ENCODE peak calls at places on chromosomes 2 and 18, in five cellular contexts. Q is adrenal gland, K is HCT116, W is esophagus muscularis mucosa, O is heart left ventricle. E is an unnamed sample. For H3K4me1, the result is how much of the 10 kb centered on the place peaks cover.

GRCh38 chr2:219661197-219661954 is 33.9 kb downstream of the SLC4A3 start:
- DNase-seq in Q (no peak), K (peak), W (no peak), O (no peak), E (no peak)

GRCh38 chr2:110768591-110768990 is 36.2 kb downstream of the ACOXL start:
- DNase-seq in Q (no peak), K (no peak), W (peak), O (no peak), E (no peak)

GRCh38 chr2:120222186-120223033 is 790 bp downstream of the TMEM185B start:
- DNase-seq in Q (no peak), K (no peak), W (no peak), O (no peak), E (peak)

GRCh38 chr18:6058941-6059340 is 163.6 kb upstream of the TMEM200C start:
- DNase-seq in Q (no peak), K (no peak), W (no peak), O (no peak), E (no peak)

GRCh38 chr2:67394734-67395133 is 2.4 kb upstream of the ETAA1 start:
- DNase-seq in Q (peak), K (no peak), W (no peak), O (no peak), E (no peak)

GRCh38 chr2:64876137-64876647 is 113.0 kb upstream of the SLC1A4 start:
- DNase-seq in Q (peak), K (peak), W (no peak), O (no peak), E (no peak)

GRCh38 chr2:95525294-95526035 is 40.9 kb upstream of the TRIM43B start:
- DNase-seq in Q (no peak), K (no peak), W (no peak), O (peak), E (peak)

GRCh38 chr2:6922201-6922656 is 5.0 kb downstream of the RNF144A start:
- DNase-seq in Q (no peak), K (no peak), W (no peak), O (no peak), E (no peak)

DNA sequence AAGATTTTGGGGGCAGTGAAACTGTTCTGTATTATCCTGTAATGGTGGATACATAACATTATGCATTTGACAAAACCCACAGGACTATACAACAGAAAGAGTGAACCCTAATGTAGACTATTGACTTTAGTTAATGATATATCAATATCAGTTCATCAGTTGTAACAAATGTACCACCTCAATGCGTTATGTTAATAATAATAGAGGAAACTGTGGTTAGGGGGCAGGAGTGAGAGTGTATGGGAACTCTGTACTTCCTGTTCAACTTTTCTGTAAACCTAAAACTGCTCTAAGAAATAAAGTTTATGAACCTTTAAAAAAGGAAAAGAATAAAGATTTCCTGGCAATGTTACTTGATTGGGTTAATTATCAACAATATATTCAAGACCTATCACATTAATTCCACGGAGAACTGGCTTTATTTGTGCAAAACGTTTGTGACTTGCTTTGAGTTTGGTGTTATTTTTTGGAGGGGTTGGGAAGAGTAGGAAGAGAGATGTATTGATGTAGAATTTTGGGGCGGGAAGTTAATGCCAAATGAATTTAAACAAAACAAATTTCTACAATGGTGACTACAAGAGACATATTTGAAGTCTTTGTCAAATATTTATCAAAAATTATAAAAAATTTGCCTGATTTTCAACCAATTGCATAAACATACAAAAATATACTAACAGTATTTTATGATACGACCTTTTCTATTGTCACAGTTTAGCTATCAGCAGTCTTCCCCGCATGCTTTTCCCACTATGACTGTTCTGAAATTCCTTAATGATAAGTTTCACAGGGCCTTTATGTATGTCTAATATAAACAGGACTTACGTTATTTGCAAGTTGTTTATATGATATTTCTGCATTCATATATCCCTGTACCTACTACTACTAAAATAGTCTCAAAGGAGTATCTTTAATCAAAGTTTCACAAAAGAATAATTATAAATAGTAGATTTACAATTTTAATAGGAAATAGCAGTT is 2.1 kb upstream of the RTN4 start:
- DNase-seq in Q (no peak), K (no peak), W (no peak), O (no peak), E (no peak)
- H3K27ac ChIP-seq in Q (no peak), K (peak), W (peak), O (no peak), E (peak)

DNA sequence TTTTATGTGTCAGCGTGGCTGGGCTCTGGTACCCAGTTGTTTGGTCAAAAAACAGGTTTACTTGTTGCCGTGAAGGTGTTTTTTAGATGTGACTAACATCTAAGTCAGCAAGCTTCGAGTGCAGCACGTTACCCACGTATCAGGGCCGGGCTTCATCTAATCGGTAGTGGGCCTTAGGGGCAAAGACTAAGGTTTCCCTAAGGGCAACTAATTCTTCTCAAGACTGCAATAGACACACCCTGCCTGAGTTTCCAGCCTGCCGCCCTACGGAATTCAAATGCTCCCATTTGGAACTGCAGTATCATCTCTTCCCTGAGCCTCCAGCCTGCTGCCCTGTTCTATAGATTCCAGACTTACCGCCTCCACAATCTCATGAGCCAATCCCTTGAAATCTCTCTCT is 27.7 kb downstream of the FHL2 start:
- DNase-seq in Q (no peak), K (no peak), W (no peak), O (no peak), E (no peak)
- H3K4me1 ChIP-seq in Q (under half), K (under half), W (half or more), O (half or more), E (half or more)

DNA sequence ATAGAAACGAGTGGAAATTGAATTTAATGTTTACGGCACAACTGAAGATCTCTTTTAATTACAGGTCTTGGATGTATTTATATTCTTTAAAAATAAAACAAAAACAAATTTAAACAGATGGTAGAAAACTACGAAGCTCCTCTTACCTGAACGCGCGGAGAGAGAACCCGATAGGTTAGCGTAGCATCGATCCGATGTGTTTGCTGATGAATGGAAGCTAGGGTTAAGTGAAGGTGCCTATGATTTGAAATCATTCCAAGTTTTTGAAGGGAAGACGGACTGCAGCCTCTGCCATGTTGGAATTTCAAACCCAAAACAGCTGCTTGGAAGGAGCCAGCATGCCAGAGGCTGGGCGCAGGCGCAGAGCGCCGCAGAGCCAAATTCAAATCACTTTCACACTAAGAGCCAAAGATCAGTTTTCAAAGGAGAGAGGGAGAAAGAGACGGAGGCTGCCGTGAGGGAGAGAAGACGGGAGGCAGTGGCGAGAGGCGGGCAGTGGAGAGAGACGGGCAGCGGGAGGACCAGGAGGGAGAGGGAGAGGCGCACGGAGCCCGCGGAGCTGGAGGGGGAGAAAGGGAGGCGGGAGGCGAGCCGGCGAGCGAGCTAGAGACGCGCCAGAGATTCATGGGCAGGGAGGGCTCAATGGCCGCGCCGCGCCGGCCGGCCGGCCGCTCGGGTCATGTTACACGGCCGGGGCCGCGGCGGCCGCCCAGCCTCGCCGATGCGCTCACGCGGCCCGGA is at the start of gene FIGN:
- DNase-seq in Q (peak), K (no peak), W (peak), O (peak), E (peak)
- TF ChIP-seq POLR2A in Q (peak), K (no peak), W (no peak), O (no peak), E (no peak)

GRCh38 chr18:76346490-76347130 is 148.4 kb downstream of the ZNF516 start:
- DNase-seq in Q (no peak), K (no peak), W (peak), O (peak), E (no peak)
- H3K27ac ChIP-seq in Q (no peak), K (no peak), W (no peak), O (no peak), E (no peak)

DNA sequence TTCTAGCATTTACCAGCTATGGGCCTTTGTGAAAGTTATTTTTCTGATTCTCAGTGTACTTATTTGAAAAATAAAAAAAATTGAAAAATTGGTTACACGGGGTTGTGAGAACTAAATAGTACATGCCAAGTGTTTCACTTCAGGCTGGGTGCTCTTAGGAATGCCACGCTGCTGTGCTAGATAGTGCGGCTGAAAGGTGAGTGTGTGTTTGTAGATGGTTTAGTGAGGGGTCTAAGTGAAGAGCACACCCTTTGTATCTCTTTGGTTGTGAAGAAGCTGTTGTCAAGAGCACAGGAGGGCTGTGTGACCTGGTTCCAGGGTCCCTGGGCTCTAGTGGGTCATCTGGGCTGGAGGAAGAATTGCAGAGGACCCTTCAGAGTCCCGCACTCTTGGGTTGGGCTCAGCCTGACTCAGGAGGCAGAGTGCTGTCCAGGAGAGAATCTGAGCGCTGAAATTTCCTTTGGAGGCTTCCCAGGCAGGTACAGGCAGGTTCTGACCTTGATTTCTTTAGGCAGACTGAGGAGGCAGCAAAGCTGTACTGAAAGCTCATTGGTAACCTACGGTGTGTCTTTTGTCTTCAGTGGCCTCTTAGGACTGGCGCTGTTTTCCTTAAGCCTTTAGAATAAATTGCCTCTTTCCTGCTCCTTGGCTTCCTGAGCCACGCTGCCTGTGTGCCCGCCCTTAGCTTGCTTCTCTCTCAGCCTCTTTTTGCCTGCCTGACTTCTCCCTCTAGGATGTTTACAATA is 44.4 kb downstream of the MAP4K4 start:
- DNase-seq in Q (no peak), K (no peak), W (peak), O (no peak), E (no peak)
- H3K4me1 ChIP-seq in Q (under half), K (under half), W (half or more), O (half or more), E (half or more)

DNA sequence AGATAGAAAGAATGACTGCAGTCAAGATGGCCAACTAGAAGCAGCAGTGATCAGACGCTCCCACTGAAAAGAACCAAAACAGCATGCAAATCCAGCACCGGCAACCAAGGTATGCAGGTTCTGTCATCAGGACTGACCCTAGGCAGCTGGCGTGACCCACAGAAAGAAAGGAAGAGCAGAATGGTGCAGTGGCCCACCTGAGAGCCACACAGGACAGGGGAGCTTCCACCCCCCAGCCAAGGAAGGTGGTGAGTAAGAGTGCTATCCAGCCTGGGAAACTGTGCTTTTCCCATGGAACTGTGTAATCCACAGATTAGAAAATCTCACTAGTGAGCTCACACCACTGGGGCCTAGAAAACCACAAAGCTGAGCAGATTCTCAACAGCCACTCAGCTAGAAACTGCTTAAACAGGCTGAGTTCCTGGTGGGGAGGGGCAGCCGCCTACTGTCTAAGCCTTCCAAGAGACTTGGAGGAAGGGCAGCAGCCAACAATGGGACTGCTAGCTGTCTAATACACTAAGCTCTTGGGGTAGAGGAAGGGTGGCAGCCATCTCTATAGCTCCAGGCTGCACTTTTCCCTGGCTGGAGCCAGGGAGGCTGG is 127.9 kb downstream of the EVA1A start:
- DNase-seq in Q (no peak), K (no peak), W (no peak), O (no peak), E (no peak)
- TF ChIP-seq POLR2A in Q (no peak), K (no peak), W (no peak), O (no peak), E (no peak)